ENCODE peak calls at places on chromosomes 4 and X, in seven cellular contexts. O, P, N, U, Q, W and G are unnamed samples.

GRCh38 chrX:48496660-48497059 is 12.1 kb upstream of the PORCN start:
- DNase-seq in O (no peak), P (no peak), N (no peak), U (no peak), Q (no peak), W (no peak), G (no peak)

GRCh38 chr4:26420903-26421302 is 69.4 kb downstream of the CCKAR start:
- DNase-seq in O (no peak), P (no peak), N (no peak), U (no peak), Q (peak), W (no peak), G (no peak)

GRCh38 chr4:40055873-40056721 is 553 bp upstream of the N4BP2 start:
- DNase-seq in O (peak), P (peak), N (peak), U (peak), Q (peak), W (peak), G (peak)

GRCh38 chrX:81348388-81348787 is 146.5 kb downstream of the SH3BGRL start:
- DNase-seq in O (no peak), P (no peak), N (no peak), U (no peak), Q (no peak), W (no peak), G (no peak)

GRCh38 chr4:92175250-92175649 is 128.5 kb upstream of the GRID2 start:
- DNase-seq in O (peak), P (no peak), N (no peak), U (no peak), Q (no peak), W (no peak), G (no peak)

GRCh38 chr4:100042235-100042634 is 92.2 kb upstream of the H2AZ1 start:
- DNase-seq in O (no peak), P (no peak), N (no peak), U (no peak), Q (no peak), W (no peak), G (no peak)

GRCh38 chrX:41655631-41656030 is 33.1 kb upstream of the GPR34 start:
- DNase-seq in O (no peak), P (no peak), N (peak), U (no peak), Q (peak), W (no peak), G (no peak)

GRCh38 chrX:56759736-56760409 is 30.8 kb downstream of the NBDY start:
- DNase-seq in O (no peak), P (peak), N (no peak), U (no peak), Q (no peak), W (no peak), G (no peak)

GRCh38 chr4:42280327-42281095 is 116.8 kb upstream of the SHISA3 start:
- DNase-seq in O (peak), P (no peak), N (no peak), U (no peak), Q (no peak), W (no peak), G (no peak)

GRCh38 chr4:73721901-73722300 is 18.5 kb upstream of the CXCL8 start:
- DNase-seq in O (no peak), P (no peak), N (peak), U (no peak), Q (peak), W (no peak), G (no peak)

GRCh38 chrX:105876658-105877057 is 54.3 kb downstream of the NRK start:
- DNase-seq in O (no peak), P (no peak), N (peak), U (no peak), Q (no peak), W (no peak), G (no peak)

GRCh38 chrX:125444659-125445058 is 125.0 kb downstream of the TEX13C start:
- DNase-seq in O (peak), P (no peak), N (no peak), U (no peak), Q (no peak), W (no peak), G (no peak)

GRCh38 chrX:38400401-38400910 is 48.1 kb downstream of the OTC start:
- DNase-seq in O (no peak), P (no peak), N (no peak), U (no peak), Q (no peak), W (no peak), G (no peak)

GRCh38 chr4:79657379-79657778 is 249.4 kb upstream of the GK2 start:
- DNase-seq in O (no peak), P (no peak), N (no peak), U (no peak), Q (no peak), W (no peak), G (no peak)

GRCh38 chr4:109425405-109425804 is 8.2 kb upstream of the SEC24B start:
- DNase-seq in O (no peak), P (no peak), N (no peak), U (no peak), Q (no peak), W (no peak), G (no peak)

GRCh38 chr4:27921236-27921635 is 1060.6 kb downstream of the STIM2 start:
- DNase-seq in O (no peak), P (no peak), N (peak), U (no peak), Q (peak), W (no peak), G (no peak)

GRCh38 chrX:22666441-22666840 is 333.3 kb upstream of the DDX53 start:
- DNase-seq in O (peak), P (no peak), N (peak), U (no peak), Q (peak), W (peak), G (no peak)

GRCh38 chrX:68846536-68846935 is 17.7 kb downstream of the EFNB1 start:
- DNase-seq in O (peak), P (no peak), N (no peak), U (no peak), Q (no peak), W (no peak), G (no peak)

GRCh38 chr4:138327334-138327733 is 85.2 kb upstream of the SLC7A11 start:
- DNase-seq in O (no peak), P (no peak), N (no peak), U (no peak), Q (no peak), W (no peak), G (no peak)

GRCh38 chr4:27318740-27319139 is 458.1 kb downstream of the STIM2 start:
- DNase-seq in O (peak), P (no peak), N (peak), U (peak), Q (no peak), W (peak), G (peak)

GRCh38 chr4:70722199-70722791 is 531 bp downstream of the RUFY3 start:
- DNase-seq in O (peak), P (no peak), N (no peak), U (peak), Q (peak), W (no peak), G (no peak)

GRCh38 chr4:150782311-150782710 is 200.4 kb downstream of the MAB21L2 start:
- DNase-seq in O (no peak), P (no peak), N (no peak), U (no peak), Q (peak), W (peak), G (no peak)

GRCh38 chrX:39766882-39767281 is 330.9 kb downstream of the BCOR start:
- DNase-seq in O (no peak), P (no peak), N (no peak), U (no peak), Q (peak), W (no peak), G (no peak)

DNA sequence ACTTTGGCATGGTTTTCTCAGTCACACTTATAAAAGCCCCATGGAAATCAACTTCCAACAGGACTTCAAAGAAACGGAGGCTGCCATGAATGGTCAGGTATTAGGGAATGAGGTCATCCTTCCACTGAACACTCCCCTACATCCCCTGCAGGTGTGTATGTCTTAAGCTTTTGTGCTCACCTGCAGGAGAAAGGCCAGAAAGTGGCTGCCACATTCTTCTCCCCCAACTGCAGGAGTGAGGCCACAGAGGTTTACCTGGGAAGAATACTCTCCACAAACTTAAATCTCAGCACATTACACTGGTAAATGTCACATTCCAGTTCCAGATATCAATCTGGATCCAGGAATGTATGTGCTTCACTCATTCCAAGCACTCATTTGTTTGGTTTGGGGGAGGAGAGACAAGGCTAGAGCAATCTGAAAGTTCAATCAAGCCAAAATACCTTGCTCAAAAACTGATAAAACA is 15.5 kb downstream of the FAM9C start:
- DNase-seq in O (peak), P (no peak), N (peak), U (no peak), Q (peak), W (no peak), G (no peak)
- H3K4me3 ChIP-seq in O (no peak), P (no peak), N (no peak), U (no peak), Q (no peak), W (no peak), G (no peak)

GRCh38 chr4:87512400-87512799 is 16.8 kb downstream of the SPARCL1 start:
- DNase-seq in O (no peak), P (no peak), N (no peak), U (no peak), Q (no peak), W (no peak), G (no peak)
- H3K4me3 ChIP-seq in O (no peak), P (no peak), N (no peak), U (no peak), Q (no peak), W (no peak), G (no peak)

GRCh38 chr4:18322111-18322510 is 300.6 kb upstream of the LCORL start:
- DNase-seq in O (no peak), P (no peak), N (no peak), U (no peak), Q (no peak), W (no peak), G (no peak)
- H3K4me3 ChIP-seq in O (no peak), P (no peak), N (no peak), U (no peak), Q (no peak), W (no peak), G (no peak)

GRCh38 chrX:24483596-24483995 is 18.5 kb downstream of the PDK3 start:
- DNase-seq in O (no peak), P (no peak), N (no peak), U (no peak), Q (no peak), W (no peak), G (no peak)

GRCh38 chrX:24482823-24483410 is 17.8 kb downstream of the PDK3 start:
- DNase-seq in O (no peak), P (no peak), N (no peak), U (no peak), Q (no peak), W (no peak), G (no peak)

GRCh38 chrX:24475480-24475879 is 10.4 kb downstream of the PDK3 start:
- DNase-seq in O (no peak), P (no peak), N (no peak), U (no peak), Q (no peak), W (no peak), G (no peak)

GRCh38 chrX:24478516-24478915 is 13.4 kb downstream of the PDK3 start:
- DNase-seq in O (no peak), P (no peak), N (no peak), U (no peak), Q (no peak), W (no peak), G (no peak)

GRCh38 chrX:24479924-24480722 is 15.0 kb downstream of the PDK3 start:
- DNase-seq in O (no peak), P (no peak), N (no peak), U (no peak), Q (no peak), W (peak), G (peak)
- H3K4me3 ChIP-seq in O (no peak), P (no peak), N (no peak), U (no peak), Q (no peak), W (no peak), G (no peak)